ENCODE peak calls at places on chromosomes 11 and 22, in nine cellular contexts. P, S, F, H, J, Z, M, O and U are unnamed samples.

GRCh38 chr22:41216984-41217383 is 11.9 kb downstream of the L3MBTL2 start:
- DNase-seq in P (no peak), J (no peak), M (no peak), F (no peak), O (peak), H (peak), S (no peak), Z (peak), U (no peak)

GRCh38 chr11:66700742-66701141 is 23.1 kb upstream of the RBM4B start:
- DNase-seq in P (no peak), H (no peak), F (no peak), J (no peak), M (no peak), S (no peak), O (no peak), Z (no peak), U (no peak)

GRCh38 chr22:17098379-17098819 is 13.6 kb downstream of the IL17RA start:
- DNase-seq in H (no peak), F (no peak), P (no peak), Z (no peak), M (no peak), O (no peak), S (no peak), J (no peak), U (no peak)

GRCh38 chr11:119307219-119307618 is 9.7 kb downstream of the MCAM start:
- DNase-seq in H (no peak), F (no peak), J (peak), O (no peak), P (peak), Z (peak), S (no peak), M (no peak), U (no peak)

GRCh38 chr11:75324740-75325139 is 26.7 kb downstream of the ARRB1 start:
- DNase-seq in O (no peak), M (no peak), F (no peak), Z (no peak), J (no peak), H (no peak), S (no peak), P (no peak), U (no peak)

GRCh38 chr11:35943761-35944502 is at the start of gene LDLRAD3:
- DNase-seq in P (peak), F (peak), Z (peak), J (peak), M (peak), O (no peak), H (peak), S (peak), U (peak)

GRCh38 chr22:26568207-26568706 is 21.7 kb downstream of the TPST2 start:
- DNase-seq in O (no peak), S (no peak), M (no peak), P (no peak), Z (no peak), J (peak), F (no peak), H (peak), U (no peak)

GRCh38 chr11:94623120-94623735 is 56.1 kb downstream of the PIWIL4 start:
- DNase-seq in J (peak), Z (peak), M (peak), P (peak), O (peak), H (peak), S (no peak), F (peak), U (peak)

GRCh38 chr11:15843309-15843857 is 513.0 kb downstream of the SOX6 start:
- DNase-seq in F (no peak), P (peak), H (peak), O (peak), Z (peak), J (no peak), S (peak), M (no peak), U (peak)

GRCh38 chr22:42069801-42070516 is 653 bp downstream of the NAGA start:
- DNase-seq in H (no peak), J (peak), S (no peak), F (no peak), P (no peak), M (no peak), O (no peak), Z (no peak), U (peak)

GRCh38 chr11:121221801-121222200 is 70.8 kb upstream of the SC5D start:
- DNase-seq in H (no peak), P (no peak), F (no peak), S (no peak), M (no peak), O (no peak), J (no peak), Z (no peak), U (no peak)

GRCh38 chr22:39253427-39254070 is 8.8 kb upstream of the PDGFB start:
- DNase-seq in S (no peak), H (peak), M (peak), P (peak), J (no peak), F (no peak), Z (peak), O (no peak), U (peak)

GRCh38 chr11:2944953-2945756 is 15.9 kb upstream of the PHLDA2 start:
- DNase-seq in M (no peak), J (no peak), F (no peak), H (peak), Z (no peak), O (no peak), S (peak), P (peak), U (peak)

GRCh38 chr11:93330446-93330984 is at the start of gene DEUP1:
- DNase-seq in J (no peak), P (no peak), O (no peak), F (no peak), M (no peak), Z (peak), H (no peak), S (no peak), U (peak)

GRCh38 chr11:2684581-2684980 is 15.2 kb downstream of the KCNQ1OT1 start:
- DNase-seq in F (no peak), S (no peak), J (peak), H (no peak), O (no peak), Z (no peak), P (no peak), M (no peak), U (no peak)

GRCh38 chr11:110435780-110436717 is 6.3 kb downstream of the FDX1 start:
- DNase-seq in P (no peak), Z (no peak), H (peak), S (no peak), F (no peak), J (no peak), O (no peak), M (no peak), U (no peak)

GRCh38 chr22:37609240-37610152 is 862 bp downstream of the GGA1 start:
- DNase-seq in Z (no peak), P (no peak), O (no peak), S (no peak), F (no peak), M (no peak), H (no peak), J (no peak), U (no peak)

GRCh38 chr11:130916910-130917309 is 631 bp upstream of the SNX19 start:
- DNase-seq in S (no peak), P (peak), Z (no peak), H (no peak), F (no peak), J (no peak), M (no peak), O (no peak), U (no peak)